ENCODE peak calls at places on chromosomes 16 and 17, in six cellular contexts. E is esophagus muscularis mucosa, S is OCI-LY7, L is lower lobe of right lung, V is dorsolateral prefrontal cortex, U is fibroblast of the aortic adventitia. H is an unnamed sample.
A peak's percentile ranks its signal among the peaks of the same experiment; 100 is the strongest.

GRCh38 chr17:71633391-71633849 is 487.4 kb upstream of the SOX9 start:
- DNase-seq in V (no peak), S (no peak), U (peak; percentile 22), E (no peak), L (no peak), H (no peak)

GRCh38 chr17:49985310-49985990 is 9.6 kb downstream of the DLX3 start:
- DNase-seq in L (no peak), U (no peak), E (no peak), S (no peak), V (no peak), H (peak; percentile 46)

GRCh38 chr16:3022208-3022696 is 1.5 kb downstream of the HCFC1R1 start:
- DNase-seq in L (peak; percentile 92), S (no peak), E (peak; percentile 97), U (peak; percentile 96), V (peak; percentile 88), H (peak; percentile 96)

GRCh38 chr17:79279320-79279719 is 204.7 kb downstream of the ENGASE start:
- DNase-seq in U (no peak), S (no peak), L (no peak), E (no peak), V (no peak), H (no peak)

GRCh38 chr17:39925282-39926134 is 1.9 kb downstream of the ORMDL3 start:
- DNase-seq in S (no peak), E (no peak), V (no peak), U (peak; percentile 7), L (no peak), H (no peak)

GRCh38 chr17:5438716-5439445 is at the start of gene C1QBP:
- DNase-seq in S (peak; percentile 96), L (peak; percentile 94), V (peak; percentile 87), E (peak; percentile 95), U (peak; percentile 92), H (peak; percentile 96)

GRCh38 chr16:49473131-49473530 is 99.5 kb downstream of the C16orf78 start:
- DNase-seq in U (no peak), V (no peak), L (peak; percentile 17), E (no peak), S (no peak), H (peak; percentile 44)

GRCh38 chr16:22192261-22193133 is 13.6 kb upstream of the EEF2K start:
- DNase-seq in U (peak; percentile 98), S (peak; percentile 35), L (peak; percentile 86), E (peak; percentile 97), V (peak; percentile 64), H (no peak)

GRCh38 chr17:59643159-59643857 is 23.6 kb downstream of the CLTC start:
- DNase-seq in S (peak; percentile 54), U (peak; percentile 60), V (no peak), E (no peak), L (no peak), H (no peak)

GRCh38 chr16:84914273-84914672 is 94.5 kb downstream of the CRISPLD2 start:
- DNase-seq in U (no peak), S (no peak), V (no peak), E (no peak), L (no peak), H (no peak)

GRCh38 chr17:2372681-2373080 is 28.2 kb downstream of the MNT start:
- DNase-seq in S (no peak), U (no peak), L (no peak), V (no peak), E (no peak), H (no peak)

GRCh38 chr17:74972107-74972972 is at the start of gene HID1:
- DNase-seq in E (no peak), V (peak; percentile 88), U (no peak), S (peak; percentile 72), L (peak; percentile 79), H (no peak)

GRCh38 chr17:81299846-81300585 is 4.9 kb upstream of the SLC38A10 start:
- DNase-seq in E (no peak), S (no peak), V (no peak), L (no peak), U (no peak), H (no peak)

GRCh38 chr17:74222399-74222798 is 9.0 kb downstream of the TTYH2 start:
- DNase-seq in E (no peak), L (no peak), U (no peak), V (no peak), S (no peak), H (no peak)

GRCh38 chr16:12629271-12629670 is 174.4 kb downstream of the CPPED1 start:
- DNase-seq in L (no peak), E (no peak), U (no peak), V (no peak), S (no peak), H (no peak)

GRCh38 chr17:58224315-58224714 is 5.3 kb upstream of the MKS1 start:
- DNase-seq in L (no peak), E (no peak), S (no peak), U (peak; percentile 53), V (no peak), H (no peak)

GRCh38 chr17:40316571-40317344 is 7.8 kb downstream of the RARA start:
- DNase-seq in S (no peak), V (no peak), U (peak; percentile 70), L (peak; percentile 77), E (no peak), H (peak; percentile 89)

GRCh38 chr17:76273435-76273921 is 8.3 kb downstream of the UBALD2 start:
- DNase-seq in S (no peak), U (no peak), E (no peak), V (no peak), L (peak; percentile 47), H (no peak)

GRCh38 chr17:76911299-76912007 is 43.2 kb downstream of the MGAT5B start:
- DNase-seq in L (no peak), U (no peak), V (no peak), S (no peak), E (no peak), H (no peak)

GRCh38 chr16:56513972-56514371 is 5.9 kb downstream of the BBS2 start:
- DNase-seq in V (peak; percentile 51), U (peak; percentile 79), S (peak; percentile 74), L (no peak), E (no peak), H (no peak)

GRCh38 chr17:82686366-82687324 is 11.9 kb downstream of the RAB40B start:
- DNase-seq in V (no peak), U (no peak), E (no peak), S (no peak), L (no peak), H (peak; percentile 55)

GRCh38 chr16:77223184-77223583 is 24.0 kb downstream of the SYCE1L start:
- DNase-seq in S (peak; percentile 38), V (no peak), E (no peak), U (no peak), L (no peak), H (no peak)
- TF ChIP-seq CTCF in S (peak; percentile 80), V (peak; percentile 12), E (no peak), U (no peak), L (no peak), H (peak; percentile 61)

GRCh38 chr16:68590201-68590994 is 51.3 kb downstream of the ZFP90 start:
- DNase-seq in E (no peak), V (peak; percentile 9), U (peak; percentile 10), L (peak; percentile 77), S (peak; percentile 34), H (peak; percentile 95)

GRCh38 chr16:68596266-68596665 is 48.8 kb upstream of the CDH3 start:
- DNase-seq in L (no peak), E (no peak), V (no peak), U (no peak), S (no peak), H (no peak)

GRCh38 chr16:68592466-68593337 is 52.4 kb upstream of the CDH3 start:
- DNase-seq in E (no peak), L (no peak), V (no peak), U (no peak), S (peak; percentile 41), H (no peak)
- TF ChIP-seq CTCF in E (no peak), L (peak; percentile 23), V (no peak), U (no peak), S (peak; percentile 69), H (peak; percentile 72)

GRCh38 chr17:17845046-17845775 is 8.4 kb upstream of the SREBF1 start:
- DNase-seq in S (no peak), V (no peak), L (no peak), U (no peak), E (no peak), H (no peak)

GRCh38 chr17:17843096-17843495 is 6.3 kb upstream of the SREBF1 start:
- DNase-seq in U (no peak), L (no peak), S (no peak), V (no peak), E (no peak), H (no peak)

GRCh38 chr17:17844079-17844478 is 7.3 kb upstream of the SREBF1 start:
- DNase-seq in E (no peak), U (no peak), V (no peak), L (no peak), S (no peak), H (no peak)

GRCh38 chr17:17846003-17846402 is 9.2 kb upstream of the SREBF1 start:
- DNase-seq in U (no peak), S (no peak), E (no peak), L (no peak), V (no peak), H (no peak)

GRCh38 chr17:17844500-17844899 is 7.7 kb upstream of the SREBF1 start:
- DNase-seq in L (no peak), E (no peak), U (no peak), V (no peak), S (no peak), H (no peak)
- TF ChIP-seq CTCF in L (no peak), E (no peak), U (no peak), V (peak; percentile 46), S (no peak), H (no peak)

GRCh38 chr17:48261297-48261880 is 153.8 kb downstream of the SNX11 start:
- DNase-seq in E (no peak), S (peak; percentile 38), V (no peak), L (no peak), U (no peak), H (no peak)
- TF ChIP-seq CTCF in E (no peak), S (peak; percentile 81), V (no peak), L (peak; percentile 17), U (peak; percentile 29), H (peak; percentile 43)

GRCh38 chr16:14375132-14375491 is 254.9 kb downstream of the PARN start:
- DNase-seq in U (no peak), E (no peak), V (no peak), S (no peak), L (no peak), H (no peak)

GRCh38 chr16:14378131-14378551 is 251.9 kb downstream of the PARN start:
- DNase-seq in E (no peak), U (peak; percentile 74), V (no peak), S (no peak), L (no peak), H (no peak)

GRCh38 chr16:14374451-14375131 is 255.5 kb downstream of the PARN start:
- DNase-seq in U (no peak), E (no peak), S (no peak), L (no peak), V (no peak), H (no peak)

GRCh38 chr16:14377326-14377725 is 252.7 kb downstream of the PARN start:
- DNase-seq in L (no peak), V (no peak), S (no peak), E (no peak), U (peak; percentile 28), H (no peak)

GRCh38 chr16:14378684-14379467 is 251.2 kb downstream of the PARN start:
- DNase-seq in E (no peak), L (no peak), U (no peak), V (no peak), S (no peak), H (no peak)
- TF ChIP-seq CTCF in E (no peak), L (no peak), U (no peak), V (no peak), S (no peak), H (no peak)

GRCh38 chr17:11305524-11305923 is 64.5 kb downstream of the SHISA6 start:
- DNase-seq in V (no peak), E (peak; percentile 83), U (no peak), S (no peak), L (no peak), H (no peak)
- TF ChIP-seq CTCF in V (no peak), E (no peak), U (no peak), S (no peak), L (no peak), H (no peak)